ENCODE peak calls at places on chromosomes 2 and 18, in four cellular contexts. I, V, B and M are unnamed samples.

GRCh38 chr2:56444339-56444738 is 260.5 kb downstream of the CCDC85A start:
- DNase-seq in I (no peak), V (no peak), B (no peak), M (no peak)

GRCh38 chr2:134845719-134846118 is 7.3 kb downstream of the ACMSD start:
- DNase-seq in V (no peak), I (no peak), B (no peak), M (no peak)

GRCh38 chr2:24822049-24822706 is 29.0 kb downstream of the CENPO start:
- DNase-seq in I (no peak), B (no peak), V (no peak), M (no peak)

GRCh38 chr18:3861495-3861894 is 411.5 kb downstream of the TGIF1 start:
- DNase-seq in V (no peak), I (no peak), B (no peak), M (no peak)

GRCh38 chr2:111665551-111666116 is 218.4 kb downstream of the ANAPC1 start:
- DNase-seq in I (no peak), V (no peak), B (no peak), M (no peak)

GRCh38 chr2:238101891-238102841 is 2.0 kb downstream of the ESPNL start:
- DNase-seq in B (peak), I (no peak), V (no peak), M (no peak)

GRCh38 chr2:8546319-8547283 is 135.3 kb upstream of the ID2 start:
- DNase-seq in V (no peak), B (no peak), I (no peak), M (no peak)

GRCh38 chr2:16198166-16198912 is 258.0 kb downstream of the MYCN start:
- DNase-seq in B (no peak), I (no peak), V (no peak), M (no peak)

GRCh38 chr2:135819211-135819610 is 17.8 kb downstream of the LCT start:
- DNase-seq in V (no peak), I (peak), B (no peak), M (no peak)

GRCh38 chr2:10518470-10519060 is 70.4 kb upstream of the ODC1 start:
- DNase-seq in B (no peak), I (no peak), V (no peak), M (no peak)

GRCh38 chr2:20443276-20443920 is 3.5 kb upstream of the RHOB start:
- DNase-seq in I (no peak), V (peak), B (no peak), M (peak)

GRCh38 chr2:11811036-11811654 is 64.7 kb downstream of the LPIN1 start:
- DNase-seq in V (peak), I (no peak), B (no peak), M (no peak)

GRCh38 chr18:2223859-2224258 is 347.4 kb downstream of the METTL4 start:
- DNase-seq in V (peak), I (no peak), B (no peak), M (no peak)

GRCh38 chr18:4204151-4204720 is 250.9 kb downstream of the DLGAP1 start:
- DNase-seq in I (no peak), V (no peak), B (no peak), M (no peak)

GRCh38 chr2:220000080-220000479 is 372.6 kb downstream of the SLC4A3 start:
- DNase-seq in B (no peak), I (no peak), V (no peak), M (no peak)

GRCh38 chr2:39141346-39142011 is 20.6 kb upstream of the SOS1 start:
- DNase-seq in I (no peak), B (no peak), V (peak), M (no peak)

GRCh38 chr18:67318651-67319050 is 197.9 kb downstream of the DSEL start:
- DNase-seq in V (no peak), B (no peak), I (no peak), M (no peak)

DNA sequence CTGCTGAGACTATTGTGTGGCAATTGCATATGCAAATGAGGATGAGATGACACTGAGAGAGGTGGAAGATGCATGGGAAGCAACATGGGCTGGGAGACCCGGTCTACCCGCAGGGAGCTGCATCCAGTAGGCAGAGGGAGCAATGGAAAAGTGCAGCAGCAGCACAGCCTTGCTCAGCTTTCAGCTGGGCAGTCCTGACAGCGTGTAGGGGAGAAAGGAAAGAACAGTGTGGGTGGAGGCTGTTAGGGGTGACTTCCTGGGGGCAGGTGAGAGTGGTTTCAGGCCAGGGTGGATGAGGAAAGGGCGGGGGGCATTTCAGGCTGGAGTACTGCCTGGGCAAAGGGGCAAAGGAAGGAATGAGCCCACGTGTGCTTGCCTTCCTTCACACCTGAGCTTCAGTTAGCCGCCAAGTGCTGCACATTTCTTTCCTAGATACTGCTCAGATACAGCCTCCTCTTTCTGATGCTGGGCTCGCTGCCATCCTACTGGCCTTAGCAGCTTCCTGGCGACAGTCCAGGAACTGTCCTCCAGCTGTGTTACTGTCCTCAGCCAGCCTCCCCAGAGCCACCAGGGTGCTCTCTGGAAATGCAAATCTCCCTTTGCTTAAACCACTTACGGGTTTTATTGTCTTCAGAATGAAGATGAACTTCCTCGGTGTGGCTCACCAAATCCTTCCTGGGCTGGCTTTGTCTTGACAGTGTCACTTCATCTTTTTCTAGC is 276.3 kb downstream of the TSN start:
- DNase-seq in B (no peak), V (no peak), I (no peak), M (no peak)
- TF ChIP-seq CTCF in B (no peak), V (no peak), I (no peak), M (no peak)

GRCh38 chr2:203379156-203379555 is 51.0 kb downstream of the ABI2 start:
- DNase-seq in V (no peak), I (no peak), B (no peak), M (no peak)

DNA sequence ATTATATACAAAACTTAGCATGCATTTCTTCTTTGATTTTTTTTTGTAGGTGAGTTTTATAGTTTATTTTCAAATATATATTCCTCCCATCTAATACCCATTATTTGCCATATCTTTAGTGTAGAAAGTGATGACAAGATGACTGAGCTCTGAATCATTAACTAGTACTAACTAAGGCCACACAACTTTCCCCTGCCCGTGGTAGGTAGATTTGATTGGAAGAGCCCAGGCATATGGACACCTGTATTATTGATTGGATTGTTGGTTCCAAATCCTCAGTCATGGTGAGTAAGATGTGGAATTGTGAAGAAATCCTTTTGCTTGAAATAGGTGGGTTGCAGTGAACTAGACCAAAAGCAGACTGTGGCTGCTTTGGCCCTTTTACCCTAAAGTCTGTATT is 54.8 kb downstream of the ABI2 start:
- DNase-seq in V (no peak), B (no peak), I (no peak), M (no peak)
- TF ChIP-seq CTCF in V (no peak), B (no peak), I (no peak), M (no peak)

GRCh38 chr2:129857200-129857599 is 122.3 kb upstream of the RAB6C start:
- DNase-seq in V (no peak), B (no peak), I (no peak), M (no peak)
- TF ChIP-seq CTCF in V (no peak), B (no peak), I (no peak), M (no peak)

GRCh38 chr18:39795350-39795749 is 2159.7 kb upstream of the PIK3C3 start:
- DNase-seq in V (no peak), I (no peak), B (peak), M (no peak)
- TF ChIP-seq CTCF in V (no peak), I (no peak), B (no peak), M (no peak)

GRCh38 chr18:69636529-69637301 is 236.0 kb downstream of the DOK6 start:
- DNase-seq in V (no peak), I (no peak), B (no peak), M (peak)
- TF ChIP-seq CTCF in V (peak), I (no peak), B (no peak), M (peak)

DNA sequence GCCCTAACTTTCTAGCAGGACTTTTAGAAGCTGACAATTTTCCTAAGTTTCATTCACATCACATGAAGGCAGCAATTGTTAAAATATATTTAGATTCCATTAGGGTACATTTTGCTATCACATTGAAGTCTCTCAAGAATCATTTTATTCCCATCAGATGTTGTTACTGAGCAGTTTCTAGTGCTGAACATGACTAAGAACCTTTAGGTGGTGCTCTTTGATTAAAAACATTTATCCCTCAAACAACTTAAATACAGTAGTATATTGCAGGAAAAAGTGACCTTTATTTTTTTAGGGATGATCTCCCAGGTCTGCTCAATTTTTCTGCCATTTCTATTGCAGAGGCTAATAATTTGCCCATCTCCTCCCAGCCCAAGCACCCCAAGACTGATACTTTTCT is 22.9 kb upstream of the NARS1 start:
- DNase-seq in B (no peak), V (no peak), I (no peak), M (no peak)
- TF ChIP-seq CTCF in B (no peak), V (peak), I (peak), M (no peak)

DNA sequence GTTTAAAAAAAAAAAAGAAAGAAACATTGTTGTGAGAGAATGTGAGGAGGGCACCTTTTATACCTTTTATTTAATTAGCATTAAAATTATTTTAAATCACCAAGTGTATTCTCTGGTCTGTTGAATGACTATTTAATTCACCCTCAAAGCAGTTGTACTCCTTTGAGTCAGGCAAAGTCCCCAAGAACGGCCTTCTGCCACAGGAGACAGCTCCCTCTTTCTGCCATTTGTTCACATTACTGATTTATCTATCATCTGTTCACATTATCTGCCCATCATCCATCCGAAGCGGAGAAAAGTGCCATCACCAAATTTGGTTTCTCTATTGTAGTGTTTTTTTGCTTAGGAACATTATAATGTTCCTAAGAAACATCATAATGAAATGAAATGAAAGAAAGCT is 240.7 kb upstream of the DPP10 start:
- DNase-seq in B (no peak), V (no peak), I (no peak), M (no peak)
- TF ChIP-seq CTCF in B (no peak), V (no peak), I (no peak), M (no peak)

GRCh38 chr2:142973822-142974207 is 96.4 kb downstream of the KYNU start:
- DNase-seq in V (no peak), I (no peak), B (no peak), M (no peak)
- TF ChIP-seq CTCF in V (no peak), I (no peak), B (no peak), M (no peak)

GRCh38 chr2:69235863-69236262 is 151.2 kb downstream of the GFPT1 start:
- DNase-seq in B (no peak), V (no peak), I (no peak), M (no peak)

GRCh38 chr2:69237070-69237670 is 149.9 kb downstream of the GFPT1 start:
- DNase-seq in B (no peak), V (no peak), I (no peak), M (no peak)

GRCh38 chr2:69241039-69241586 is 145.9 kb downstream of the GFPT1 start:
- DNase-seq in V (no peak), I (no peak), B (no peak), M (no peak)

GRCh38 chr2:69241664-69242063 is 145.4 kb downstream of the GFPT1 start:
- DNase-seq in B (no peak), I (no peak), V (no peak), M (no peak)

GRCh38 chr2:69238449-69239031 is 148.5 kb downstream of the GFPT1 start:
- DNase-seq in V (no peak), I (no peak), B (no peak), M (no peak)
- TF ChIP-seq CTCF in V (no peak), I (no peak), B (no peak), M (no peak)

GRCh38 chr2:181738074-181738473 is 57.8 kb upstream of the NEUROD1 start:
- DNase-seq in I (no peak), B (no peak), V (no peak), M (no peak)
- TF ChIP-seq CTCF in I (peak), B (no peak), V (no peak), M (no peak)